ENCODE peak calls at places on chromosome 7, in ten cellular contexts. U, O, M, Z, J, H, G, S, E and Q are unnamed samples.

GRCh38 chr7:99540542-99540941 is 11.4 kb downstream of the FAM200A start:
- DNase-seq in E (no peak), Z (no peak), H (no peak), G (no peak), J (no peak), U (no peak), O (no peak), M (no peak), S (no peak), Q (no peak)

GRCh38 chr7:15682751-15683150 is 3.7 kb downstream of the MEOX2 start:
- DNase-seq in M (no peak), E (no peak), U (no peak), G (no peak), J (no peak), O (no peak), H (no peak), S (peak), Z (no peak), Q (no peak)

GRCh38 chr7:50552139-50552538 is 13.1 kb downstream of the DDC start:
- DNase-seq in S (no peak), M (no peak), O (no peak), G (no peak), J (no peak), E (no peak), Z (no peak), U (no peak), H (peak), Q (no peak)

GRCh38 chr7:137923380-137923779 is 76.6 kb upstream of the DGKI start:
- DNase-seq in U (no peak), G (no peak), J (no peak), H (no peak), Z (peak), O (no peak), S (peak), E (no peak), M (no peak), Q (no peak)

GRCh38 chr7:151459726-151460473 is 20.0 kb upstream of the CRYGN start:
- DNase-seq in S (peak), O (peak), Z (peak), J (peak), E (no peak), U (peak), G (no peak), H (peak), M (peak), Q (peak)

GRCh38 chr7:600149-600814 is 80.6 kb upstream of the PDGFA start:
- DNase-seq in Z (no peak), E (no peak), J (no peak), M (no peak), U (no peak), O (no peak), H (no peak), G (no peak), S (no peak), Q (no peak)

GRCh38 chr7:50826371-50827172 is 43.9 kb upstream of the GRB10 start:
- DNase-seq in S (peak), E (no peak), G (peak), U (no peak), H (peak), O (peak), M (peak), Z (peak), J (no peak), Q (peak)

GRCh38 chr7:127393370-127394058 is 1.0 kb upstream of the ZNF800 start:
- DNase-seq in S (no peak), H (no peak), G (no peak), E (no peak), J (no peak), U (no peak), M (no peak), O (no peak), Z (no peak), Q (no peak)

GRCh38 chr7:46391215-46391614 is 470.1 kb upstream of the IGFBP3 start:
- DNase-seq in U (no peak), J (no peak), S (no peak), E (no peak), O (peak), G (no peak), Z (no peak), H (no peak), M (peak), Q (no peak)

GRCh38 chr7:134186022-134186421 is 58.9 kb downstream of the LRGUK start:
- DNase-seq in U (no peak), J (no peak), O (no peak), M (no peak), E (no peak), Z (no peak), S (peak), G (no peak), H (no peak), Q (peak)

GRCh38 chr7:7114575-7115291 is 67.6 kb upstream of the C1GALT1 start:
- DNase-seq in E (no peak), Z (no peak), U (no peak), G (no peak), O (no peak), J (no peak), H (no peak), S (no peak), M (no peak), Q (no peak)

GRCh38 chr7:37225255-37226012 is 223.2 kb downstream of the ELMO1 start:
- DNase-seq in S (no peak), U (no peak), H (no peak), Z (no peak), O (no peak), E (no peak), G (no peak), M (no peak), J (no peak), Q (no peak)

GRCh38 chr7:84196007-84196551 is 1.5 kb upstream of the SEMA3A start:
- DNase-seq in U (no peak), G (no peak), O (no peak), H (no peak), J (no peak), E (no peak), M (no peak), Z (peak), S (peak), Q (no peak)

GRCh38 chr7:97013025-97013424 is 7.7 kb downstream of the DLX6 start:
- DNase-seq in M (no peak), G (no peak), U (no peak), O (no peak), H (no peak), Z (no peak), J (no peak), S (no peak), E (no peak), Q (no peak)

GRCh38 chr7:115293628-115294236 is 371.8 kb downstream of the MDFIC start:
- DNase-seq in G (no peak), E (no peak), U (no peak), M (no peak), O (no peak), S (peak), H (no peak), Z (peak), J (no peak), Q (no peak)

GRCh38 chr7:149605696-149606095 is 108.1 kb upstream of the ZNF746 start:
- DNase-seq in J (no peak), U (no peak), O (no peak), Z (no peak), E (no peak), H (no peak), G (no peak), M (no peak), S (no peak), Q (no peak)

GRCh38 chr7:135801877-135802276 is 53.3 kb upstream of the FAM180A start:
- DNase-seq in M (no peak), G (no peak), S (no peak), O (no peak), E (no peak), J (no peak), Z (no peak), H (no peak), U (no peak), Q (no peak)

GRCh38 chr7:78039791-78040776 is 241.5 kb downstream of the PHTF2 start:
- DNase-seq in S (peak), H (peak), E (no peak), M (no peak), O (no peak), J (no peak), G (peak), U (peak), Z (peak), Q (peak)

GRCh38 chr7:54260868-54261475 is 281.2 kb upstream of the VSTM2A start:
- DNase-seq in J (no peak), U (no peak), E (no peak), G (no peak), O (peak), H (no peak), S (peak), M (no peak), Z (peak), Q (peak)

GRCh38 chr7:114663502-114663901 is 248.9 kb downstream of the FOXP2 start:
- DNase-seq in U (no peak), O (peak), S (no peak), E (peak), H (no peak), J (no peak), Z (peak), M (peak), G (peak), Q (no peak)

GRCh38 chr7:14835399-14835798 is 67.2 kb downstream of the DGKB start:
- DNase-seq in E (no peak), H (no peak), Z (no peak), O (no peak), J (no peak), S (no peak), M (no peak), G (no peak), U (no peak), Q (no peak)

GRCh38 chr7:977326-978048 is 2.1 kb upstream of the COX19 start:
- DNase-seq in M (no peak), H (peak), O (no peak), S (no peak), U (peak), Z (no peak), E (peak), G (no peak), J (no peak), Q (no peak)

GRCh38 chr7:47470567-47471357 is 111.1 kb downstream of the TNS3 start:
- DNase-seq in H (peak), G (no peak), U (peak), E (no peak), M (no peak), Z (no peak), S (no peak), J (no peak), O (no peak), Q (no peak)

GRCh38 chr7:27840760-27841364 is 100.9 kb downstream of the TAX1BP1 start:
- DNase-seq in O (no peak), J (no peak), E (no peak), S (no peak), U (no peak), Z (no peak), M (no peak), H (no peak), G (no peak), Q (no peak)

DNA sequence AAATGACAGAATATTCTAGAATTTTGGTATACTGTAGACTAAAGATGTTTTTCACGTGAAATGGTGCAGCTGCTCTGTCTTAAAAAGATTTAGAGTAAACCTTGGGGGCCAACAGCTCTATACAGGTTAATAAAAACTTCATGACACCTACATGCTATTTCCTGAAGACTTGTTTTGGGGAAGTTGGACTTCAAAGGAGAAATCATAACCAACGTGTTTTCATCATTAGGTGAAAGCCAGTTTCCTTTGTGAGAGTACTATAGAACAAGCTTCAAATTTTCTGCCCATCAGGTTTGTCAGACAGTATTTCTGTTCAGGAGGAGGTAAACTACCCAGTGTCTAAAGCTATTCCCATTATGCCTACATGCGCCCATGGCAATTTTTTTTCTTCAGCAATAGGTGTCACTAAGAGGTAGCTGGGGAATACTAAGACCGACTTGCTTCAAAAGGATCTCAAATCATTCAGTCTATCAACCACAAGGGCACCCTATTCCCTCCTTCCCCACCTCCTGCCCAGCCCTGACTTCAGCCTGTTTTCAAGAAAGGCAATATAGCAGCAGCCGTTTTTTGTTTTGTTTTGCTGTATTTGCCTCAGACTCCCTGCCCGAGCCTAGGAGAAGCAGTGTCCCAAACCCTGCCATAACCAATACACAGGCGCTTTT is 237.3 kb upstream of the SP8 start:
- DNase-seq in S (no peak), G (no peak), Z (no peak), H (no peak), E (peak), M (no peak), J (no peak), O (no peak), U (no peak), Q (no peak)
- TF ChIP-seq CTCF in S (no peak), G (no peak), Z (no peak), H (no peak), E (no peak), M (no peak), J (no peak), O (no peak), U (no peak), Q (no peak)

GRCh38 chr7:101714097-101714496 is 85.0 kb upstream of the MYL10 start:
- DNase-seq in U (no peak), H (no peak), Z (no peak), M (no peak), J (no peak), S (no peak), E (no peak), G (no peak), O (no peak), Q (no peak)

GRCh38 chr7:101717986-101718746 is 89.1 kb upstream of the MYL10 start:
- DNase-seq in E (no peak), U (no peak), Z (no peak), H (peak), S (peak), M (peak), O (no peak), J (no peak), G (peak), Q (peak)

GRCh38 chr7:101707587-101707986 is 78.5 kb upstream of the MYL10 start:
- DNase-seq in J (no peak), U (peak), G (no peak), Z (no peak), S (no peak), E (no peak), H (peak), O (no peak), M (no peak), Q (no peak)

GRCh38 chr7:101708223-101708622 is 79.1 kb upstream of the MYL10 start:
- DNase-seq in U (no peak), G (no peak), E (no peak), O (no peak), S (no peak), J (no peak), M (no peak), H (no peak), Z (no peak), Q (no peak)

DNA sequence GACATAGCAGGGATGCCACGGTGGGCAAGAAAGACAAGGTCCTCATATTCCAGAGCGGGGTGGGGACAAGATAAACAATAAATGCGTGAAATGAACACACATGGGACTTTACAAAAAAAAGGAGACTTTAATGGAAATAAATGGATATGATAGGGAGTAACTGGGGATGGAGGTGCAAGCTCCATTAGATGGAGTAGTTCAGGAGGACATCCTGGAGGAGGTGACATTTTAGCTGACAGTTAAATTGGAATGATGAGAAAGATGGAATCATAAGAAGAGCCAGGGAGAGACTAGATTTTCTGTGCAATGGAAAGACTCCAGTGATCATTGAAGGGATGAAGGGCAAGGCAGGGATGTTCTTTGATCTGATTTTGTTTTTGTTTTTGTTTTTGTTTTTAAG is 83.6 kb upstream of the MYL10 start:
- DNase-seq in E (no peak), U (no peak), M (no peak), S (no peak), O (no peak), Z (no peak), G (no peak), J (no peak), H (no peak), Q (no peak)
- TF ChIP-seq CTCF in E (no peak), U (no peak), M (no peak), S (no peak), O (no peak), Z (no peak), G (no peak), J (no peak), H (no peak), Q (no peak)

DNA sequence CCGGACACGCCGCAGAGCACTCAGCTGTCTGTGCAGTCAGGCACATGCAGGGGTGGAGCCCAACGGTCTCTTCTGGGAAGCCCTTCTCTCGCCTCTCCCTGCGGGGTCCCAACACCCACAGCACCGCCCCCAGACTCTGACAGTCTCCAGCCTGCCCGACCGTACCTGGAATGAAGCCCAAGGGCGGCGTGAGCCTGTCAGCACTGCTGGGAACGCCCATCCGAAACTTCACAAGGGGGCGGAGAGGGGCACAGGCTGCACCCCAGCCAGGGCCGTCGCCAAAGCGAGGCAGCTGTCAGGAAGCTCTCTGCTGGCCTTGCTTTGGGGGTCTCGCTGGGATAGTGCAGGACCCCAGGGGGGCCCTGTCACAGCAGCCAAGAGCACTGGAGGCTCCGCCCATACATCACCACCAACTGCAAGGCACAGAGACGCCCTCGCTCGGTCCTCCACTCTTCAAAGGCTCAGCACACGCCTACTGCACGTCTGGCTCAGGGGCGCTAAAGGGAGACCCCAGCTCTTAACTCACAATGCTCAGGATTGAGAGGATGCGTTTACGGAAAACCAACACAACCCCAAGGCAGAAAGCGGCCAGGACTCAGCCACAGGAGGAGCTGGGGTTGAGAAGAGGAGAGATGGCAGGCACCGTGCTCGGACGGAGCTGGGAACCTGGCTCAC is 30.9 kb downstream of the MAD1L1 start:
- DNase-seq in S (no peak), E (no peak), Z (no peak), H (no peak), U (peak), G (no peak), O (no peak), M (no peak), J (no peak), Q (no peak)
- TF ChIP-seq CTCF in S (no peak), E (no peak), Z (no peak), H (no peak), U (no peak), G (no peak), O (no peak), M (no peak), J (no peak), Q (no peak)

GRCh38 chr7:146119016-146119415 is 2.4 kb downstream of the CNTNAP2 start:
- DNase-seq in S (no peak), E (no peak), Z (no peak), J (no peak), U (no peak), O (no peak), H (no peak), G (no peak), M (no peak), Q (no peak)

GRCh38 chr7:146112755-146113154 is 3.8 kb upstream of the CNTNAP2 start:
- DNase-seq in J (no peak), G (no peak), H (no peak), E (no peak), U (no peak), O (no peak), S (no peak), M (no peak), Z (no peak), Q (no peak)

GRCh38 chr7:146115665-146116451 is 743 bp upstream of the CNTNAP2 start:
- DNase-seq in M (no peak), U (peak), H (peak), E (no peak), Z (peak), G (peak), O (peak), S (peak), J (peak), Q (peak)

GRCh38 chr7:146116452-146117219 is at the start of gene CNTNAP2:
- DNase-seq in E (no peak), H (no peak), S (peak), G (peak), Z (no peak), U (no peak), O (no peak), M (no peak), J (peak), Q (no peak)
- TF ChIP-seq CTCF in E (no peak), H (no peak), S (no peak), G (no peak), Z (no peak), U (no peak), O (no peak), M (no peak), J (no peak), Q (no peak)

DNA sequence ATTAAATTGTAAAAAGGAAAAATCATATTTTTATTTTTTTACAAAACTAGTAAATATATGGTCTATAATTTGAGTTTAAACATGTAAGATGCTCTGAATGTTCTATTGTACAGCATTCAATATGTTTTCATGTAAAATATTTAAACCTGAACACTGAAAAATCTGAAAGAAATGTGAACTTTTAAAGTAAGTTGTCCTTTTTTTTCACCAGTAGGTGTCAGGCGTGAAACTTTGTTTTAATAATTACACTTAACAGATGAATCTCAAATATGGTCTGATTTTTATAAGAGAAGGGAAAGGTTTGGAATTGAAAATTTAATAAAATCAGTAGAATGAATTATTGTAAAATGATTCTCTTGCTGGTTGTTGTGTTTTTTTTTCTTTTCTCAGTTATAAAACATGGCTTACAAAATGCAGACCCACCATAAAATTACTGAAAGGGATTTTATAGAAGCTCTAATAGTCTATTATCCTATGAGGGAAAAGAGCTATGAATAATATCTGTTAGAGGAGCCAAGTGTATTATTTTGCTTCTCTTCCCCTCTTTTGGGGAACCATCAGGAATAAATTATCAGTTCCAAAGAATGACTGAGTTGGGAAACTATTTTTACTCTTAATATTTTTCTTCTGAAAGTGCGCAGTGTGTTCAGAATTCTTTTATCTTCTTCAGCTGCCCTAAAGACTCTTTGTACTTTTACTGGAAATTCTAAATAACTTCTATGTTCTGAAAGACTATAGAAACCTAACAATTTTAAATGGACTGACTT is 217.7 kb upstream of the FZD1 start:
- DNase-seq in O (no peak), U (no peak), H (no peak), Z (peak), G (no peak), J (no peak), S (peak), M (no peak), E (no peak), Q (no peak)
- TF ChIP-seq CTCF in O (no peak), U (no peak), H (no peak), Z (peak), G (no peak), J (peak), S (peak), M (peak), E (peak), Q (peak)